ENCODE peak calls at places on chromosomes 13 and 19, in eight cellular contexts. F, T, I, Y, Z, D, C and N are unnamed samples.

GRCh38 chr13:93758575-93758974 is 532.0 kb downstream of the GPC6 start:
- DNase-seq in F (peak; percentile 57), T (no peak), I (no peak), Y (no peak), Z (peak; percentile 49), D (no peak), C (no peak), N (no peak)

GRCh38 chr13:22789027-22789593 is 391.7 kb upstream of the SGCG start:
- DNase-seq in F (no peak), T (peak; percentile 5), I (no peak), Y (no peak), Z (no peak), D (no peak), C (no peak), N (no peak)

GRCh38 chr19:12784871-12785430 is 6.3 kb upstream of the JUNB start:
- DNase-seq in F (peak; percentile 26), T (no peak), I (no peak), Y (no peak), Z (no peak), D (no peak), C (no peak), N (no peak)

GRCh38 chr13:110559429-110559943 is 2.0 kb downstream of the RAB20 start:
- DNase-seq in F (peak; percentile 62), T (no peak), I (no peak), Y (peak; percentile 89), Z (peak; percentile 32), D (no peak), C (no peak), N (no peak)

GRCh38 chr13:102402292-102402691 is 444 bp upstream of the FGF14 start:
- DNase-seq in F (peak; percentile 39), T (peak; percentile 91), I (peak; percentile 41), Y (peak; percentile 85), Z (peak; percentile 10), D (peak; percentile 85), C (no peak), N (peak; percentile 27)

GRCh38 chr19:39199025-39199424 is 2.3 kb downstream of the NCCRP1 start:
- DNase-seq in F (peak; percentile 63), T (no peak), I (no peak), Y (no peak), Z (peak; percentile 56), D (peak; percentile 68), C (no peak), N (no peak)

GRCh38 chr19:52065399-52065798 is 16.8 kb upstream of the ZNF432 start:
- DNase-seq in F (no peak), T (no peak), I (no peak), Y (no peak), Z (no peak), D (no peak), C (no peak), N (no peak)

GRCh38 chr19:38831142-38831605 is 420 bp downstream of the ECH1 start:
- DNase-seq in F (peak; percentile 95), T (peak; percentile 57), I (peak; percentile 24), Y (no peak), Z (peak; percentile 86), D (peak; percentile 41), C (no peak), N (peak; percentile 74)

GRCh38 chr13:74869846-74870245 is 612.1 kb downstream of the TBC1D4 start:
- DNase-seq in F (no peak), T (no peak), I (no peak), Y (no peak), Z (peak; percentile 75), D (no peak), C (no peak), N (no peak)

GRCh38 chr19:15022752-15023151 is 26.5 kb upstream of the CASP14 start:
- DNase-seq in F (no peak), T (peak; percentile 60), I (no peak), Y (no peak), Z (no peak), D (no peak), C (no peak), N (no peak)

GRCh38 chr13:82751221-82751620 is 1131.1 kb downstream of the SLITRK1 start:
- DNase-seq in F (no peak), T (no peak), I (no peak), Y (no peak), Z (no peak), D (no peak), C (no peak), N (no peak)

GRCh38 chr13:46121033-46121432 is 16.2 kb upstream of the CPB2 start:
- DNase-seq in F (no peak), T (no peak), I (no peak), Y (no peak), Z (peak; percentile 12), D (no peak), C (no peak), N (no peak)

GRCh38 chr13:50124536-50125305 is 109.5 kb downstream of the KCNRG start:
- DNase-seq in F (peak; percentile 56), T (peak; percentile 73), I (peak; percentile 65), Y (peak; percentile 91), Z (peak; percentile 57), D (no peak), C (peak; percentile 95), N (no peak)

GRCh38 chr13:110356362-110356761 is 49.3 kb downstream of the COL4A2 start:
- DNase-seq in F (no peak), T (no peak), I (no peak), Y (peak; percentile 80), Z (no peak), D (no peak), C (no peak), N (no peak)

GRCh38 chr13:85108356-85108755 is 690.9 kb downstream of the SLITRK6 start:
- DNase-seq in F (no peak), T (no peak), I (no peak), Y (no peak), Z (no peak), D (no peak), C (no peak), N (no peak)

GRCh38 chr19:679418-680286 is 3.5 kb downstream of the FSTL3 start:
- DNase-seq in F (peak; percentile 80), T (peak; percentile 68), I (peak; percentile 45), Y (peak; percentile 95), Z (peak; percentile 88), D (no peak), C (no peak), N (no peak)

GRCh38 chr13:72565893-72566292 is 161.5 kb downstream of the MZT1 start:
- DNase-seq in F (peak; percentile 15), T (peak; percentile 63), I (no peak), Y (no peak), Z (peak; percentile 49), D (no peak), C (no peak), N (peak; percentile 7)

GRCh38 chr19:42135836-42136235 is 3.6 kb upstream of the POU2F2 start:
- DNase-seq in F (no peak), T (no peak), I (no peak), Y (no peak), Z (no peak), D (no peak), C (no peak), N (no peak)

DNA sequence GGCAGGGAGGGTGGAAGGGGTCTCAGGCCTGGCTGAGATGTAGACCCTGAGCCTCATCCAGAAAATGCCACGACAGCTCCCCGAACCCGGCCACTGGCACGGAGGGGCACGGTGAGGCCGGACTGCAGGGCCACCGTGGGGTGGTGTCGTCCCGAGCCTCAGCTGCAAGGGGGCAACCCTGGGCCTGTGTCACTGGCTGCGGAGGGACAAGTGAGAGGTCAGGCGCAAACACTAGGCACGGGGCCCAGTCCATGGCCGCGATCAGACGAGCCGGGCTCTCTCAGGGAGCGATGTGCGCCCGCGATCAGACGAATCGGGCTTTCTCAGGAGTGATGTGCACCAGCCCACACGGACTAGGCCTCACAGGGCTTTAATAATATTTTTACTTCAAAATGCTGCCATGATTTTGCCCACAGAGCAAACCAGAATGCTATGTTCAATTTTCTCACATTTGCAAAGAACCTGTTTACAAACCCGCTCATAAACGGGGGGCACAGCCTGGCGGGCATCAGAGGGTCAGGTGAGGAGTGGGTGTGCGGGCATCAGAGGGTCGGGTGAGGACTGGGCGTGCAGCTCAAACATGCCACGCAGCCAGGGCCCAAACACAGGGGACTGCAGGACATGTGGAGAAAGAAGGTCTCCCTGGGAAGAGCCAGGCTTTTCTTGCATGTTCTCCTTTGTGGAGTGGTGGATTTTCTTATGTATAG is 42.6 kb upstream of the C13orf46 start:
- DNase-seq in F (no peak), T (no peak), I (no peak), Y (no peak), Z (no peak), D (no peak), C (no peak), N (no peak)
- TF ChIP-seq CTCF in F (no peak), T (no peak), I (no peak), Y (no peak), Z (no peak), D (no peak), C (no peak), N (no peak)

DNA sequence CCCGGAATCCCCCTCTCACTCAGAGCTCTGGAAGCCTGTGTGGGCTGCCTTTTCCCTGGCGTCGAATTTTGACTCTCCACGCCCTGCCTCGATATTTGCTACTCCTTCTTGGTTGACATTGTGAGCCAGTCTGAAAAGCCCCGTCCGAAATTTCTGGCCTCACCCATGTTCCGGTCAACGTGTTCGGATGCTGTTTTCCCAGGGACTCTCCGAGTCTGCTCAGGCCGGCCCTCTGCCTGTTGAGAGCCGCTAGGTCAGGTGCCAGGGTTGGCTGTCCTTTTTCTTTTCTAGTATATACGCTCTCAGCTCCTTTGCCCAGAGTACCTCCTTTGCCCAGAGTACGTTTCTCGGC is 6.8 kb upstream of the DGKH start:
- DNase-seq in F (peak; percentile 63), T (peak; percentile 83), I (peak; percentile 64), Y (peak; percentile 89), Z (peak; percentile 73), D (no peak), C (no peak), N (peak; percentile 64)
- TF ChIP-seq CTCF in F (peak; percentile 56), T (peak; percentile 37), I (no peak), Y (no peak), Z (peak; percentile 79), D (no peak), C (no peak), N (peak; percentile 51)

GRCh38 chr19:18117692-18118378 is 20.3 kb downstream of the MAST3 start:
- DNase-seq in F (peak; percentile 73), T (peak; percentile 97), I (peak; percentile 96), Y (peak; percentile 96), Z (peak; percentile 88), D (peak; percentile 86), C (peak; percentile 92), N (peak; percentile 100)
- TF ChIP-seq CTCF in F (peak; percentile 11), T (no peak), I (no peak), Y (no peak), Z (no peak), D (no peak), C (no peak), N (no peak)

GRCh38 chr19:46622118-46622446 is 2.8 kb downstream of the PTGIR start:
- DNase-seq in F (no peak), T (no peak), I (no peak), Y (no peak), Z (no peak), D (no peak), C (no peak), N (no peak)
- TF ChIP-seq CTCF in F (no peak), T (no peak), I (no peak), Y (no peak), Z (no peak), D (no peak), C (no peak), N (no peak)

DNA sequence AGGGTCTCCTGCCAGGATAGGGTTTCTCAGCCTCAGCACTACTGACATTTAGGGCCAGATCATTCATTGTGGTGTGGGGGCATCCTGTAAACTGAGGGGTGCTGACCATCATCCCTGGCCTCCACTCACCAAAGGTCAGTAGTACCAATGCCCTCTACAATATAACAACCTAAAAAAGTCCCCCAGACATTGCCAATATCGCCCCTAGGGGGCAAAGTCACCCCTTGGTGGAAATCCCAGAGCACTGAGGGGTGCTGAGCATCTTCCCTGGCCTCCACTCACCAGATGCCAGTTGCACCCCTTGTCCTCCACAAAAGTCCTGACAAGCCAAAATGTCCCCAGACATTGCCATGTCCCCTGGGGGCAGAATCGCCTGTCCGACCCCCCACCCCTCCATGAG is 21.6 kb downstream of the CPAMD8 start:
- DNase-seq in F (no peak), T (peak; percentile 54), I (no peak), Y (no peak), Z (no peak), D (no peak), C (no peak), N (no peak)
- TF ChIP-seq CTCF in F (no peak), T (peak; percentile 60), I (peak; percentile 22), Y (no peak), Z (no peak), D (no peak), C (no peak), N (no peak)